ENCODE peak calls at places on chromosome 4, in five cellular contexts. T, K, I, L and N are unnamed samples.

GRCh38 chr4:80011636-80012236 is 61.3 kb downstream of the ANTXR2 start:
- DNase-seq in T (no peak), L (no peak), K (no peak), I (no peak), N (peak)

GRCh38 chr4:93267747-93268146 is 560.8 kb upstream of the ATOH1 start:
- DNase-seq in K (no peak), L (no peak), I (no peak), T (no peak), N (no peak)

GRCh38 chr4:33625762-33626161 is 2618.6 kb downstream of the ARAP2 start:
- DNase-seq in L (no peak), T (no peak), I (no peak), K (no peak), N (peak)

GRCh38 chr4:151117371-151117962 is 18.0 kb downstream of the RPS3A start:
- DNase-seq in L (no peak), T (peak), I (peak), K (peak), N (peak)

GRCh38 chr4:101163936-101164335 is 183.4 kb downstream of the PPP3CA start:
- DNase-seq in T (no peak), K (no peak), L (no peak), I (no peak), N (peak)

GRCh38 chr4:152585036-152585439 is 49.1 kb upstream of the FBXW7 start:
- DNase-seq in K (no peak), T (no peak), I (no peak), L (no peak), N (no peak)

GRCh38 chr4:103996059-103996458 is 276.3 kb upstream of the TACR3 start:
- DNase-seq in K (no peak), L (peak), T (no peak), I (peak), N (peak)

GRCh38 chr4:124111922-124112321 is 600.6 kb downstream of the ANKRD50 start:
- DNase-seq in L (no peak), T (peak), K (no peak), I (peak), N (peak)

GRCh38 chr4:147704846-147705245 is 20.9 kb upstream of the PRMT9 start:
- DNase-seq in K (no peak), L (no peak), I (no peak), T (no peak), N (no peak)

GRCh38 chr4:142614621-142615323 is 231.3 kb downstream of the INPP4B start:
- DNase-seq in T (no peak), K (no peak), L (no peak), I (no peak), N (peak)

GRCh38 chr4:125620066-125620850 is 305.5 kb downstream of the FAT4 start:
- DNase-seq in I (no peak), K (no peak), T (no peak), L (no peak), N (no peak)

GRCh38 chr4:182805606-182806149 is 111.5 kb downstream of the DCTD start:
- DNase-seq in K (no peak), T (no peak), L (no peak), I (no peak), N (no peak)

GRCh38 chr4:11299016-11299415 is 129.7 kb downstream of the HS3ST1 start:
- DNase-seq in T (no peak), L (no peak), I (no peak), K (no peak), N (no peak)